ENCODE peak calls at places on chromosomes 7 and 10, in nine cellular contexts. One of them, this sample, is unnamed.

GRCh38 chr10:93894516-93895378 is 969 bp downstream of the SLC35G1 start:
- DNase-seq in K562: peak
- DNase-seq in NCI-H510A: no peak
- DNase-seq in BJ: no peak
- DNase-seq in activated T-cell treated with anti-CD3 and anti-CD28 coated beads, Interleukin-2, amount 50 U/mL, for 72 hours: no peak
- DNase-seq in H4: no peak
- DNase-seq in MCF 10A: peak
- DNase-seq in mucosa of gallbladder: no peak
- DNase-seq in RCC 7860: no peak
- DNase-seq in this sample: no peak

GRCh38 chr7:11847336-11847735 is 15.3 kb upstream of the THSD7A start:
- DNase-seq in H4: no peak
- DNase-seq in RCC 7860: no peak
- DNase-seq in mucosa of gallbladder: no peak
- DNase-seq in K562: no peak
- DNase-seq in MCF 10A: no peak
- DNase-seq in BJ: no peak
- DNase-seq in NCI-H510A: no peak
- DNase-seq in activated T-cell treated with anti-CD3 and anti-CD28 coated beads, Interleukin-2, amount 50 U/mL, for 72 hours: no peak
- DNase-seq in this sample: no peak

GRCh38 chr7:131859162-131859821 is 302.9 kb upstream of the PODXL start:
- DNase-seq in NCI-H510A: no peak
- DNase-seq in activated T-cell treated with anti-CD3 and anti-CD28 coated beads, Interleukin-2, amount 50 U/mL, for 72 hours: peak
- DNase-seq in K562: peak
- DNase-seq in H4: peak
- DNase-seq in mucosa of gallbladder: peak
- DNase-seq in MCF 10A: peak
- DNase-seq in BJ: peak
- DNase-seq in RCC 7860: peak
- DNase-seq in this sample: peak

GRCh38 chr10:38159007-38159406 is 64.9 kb downstream of the ZNF37A start:
- DNase-seq in activated T-cell treated with anti-CD3 and anti-CD28 coated beads, Interleukin-2, amount 50 U/mL, for 72 hours: no peak
- DNase-seq in MCF 10A: no peak
- DNase-seq in NCI-H510A: no peak
- DNase-seq in K562: no peak
- DNase-seq in RCC 7860: no peak
- DNase-seq in BJ: no peak
- DNase-seq in H4: peak
- DNase-seq in mucosa of gallbladder: no peak
- DNase-seq in this sample: no peak

GRCh38 chr10:91856637-91857036 is 52.6 kb downstream of the FGFBP3 start:
- DNase-seq in mucosa of gallbladder: no peak
- DNase-seq in MCF 10A: peak
- DNase-seq in activated T-cell treated with anti-CD3 and anti-CD28 coated beads, Interleukin-2, amount 50 U/mL, for 72 hours: no peak
- DNase-seq in NCI-H510A: no peak
- DNase-seq in BJ: no peak
- DNase-seq in RCC 7860: no peak
- DNase-seq in K562: no peak
- DNase-seq in H4: no peak
- DNase-seq in this sample: no peak

GRCh38 chr7:55127135-55127551 is 108.3 kb downstream of the EGFR start:
- DNase-seq in H4: no peak
- DNase-seq in K562: no peak
- DNase-seq in activated T-cell treated with anti-CD3 and anti-CD28 coated beads, Interleukin-2, amount 50 U/mL, for 72 hours: no peak
- DNase-seq in BJ: no peak
- DNase-seq in NCI-H510A: no peak
- DNase-seq in RCC 7860: no peak
- DNase-seq in MCF 10A: no peak
- DNase-seq in mucosa of gallbladder: no peak
- DNase-seq in this sample: no peak

GRCh38 chr10:35794703-35795102 is 152.6 kb upstream of the FZD8 start:
- DNase-seq in activated T-cell treated with anti-CD3 and anti-CD28 coated beads, Interleukin-2, amount 50 U/mL, for 72 hours: no peak
- DNase-seq in NCI-H510A: no peak
- DNase-seq in RCC 7860: no peak
- DNase-seq in mucosa of gallbladder: no peak
- DNase-seq in K562: no peak
- DNase-seq in MCF 10A: no peak
- DNase-seq in H4: no peak
- DNase-seq in BJ: no peak
- DNase-seq in this sample: no peak

GRCh38 chr10:80487791-80488538 is 33.9 kb downstream of the TSPAN14 start:
- DNase-seq in K562: peak
- DNase-seq in BJ: no peak
- DNase-seq in mucosa of gallbladder: no peak
- DNase-seq in H4: no peak
- DNase-seq in activated T-cell treated with anti-CD3 and anti-CD28 coated beads, Interleukin-2, amount 50 U/mL, for 72 hours: peak
- DNase-seq in RCC 7860: no peak
- DNase-seq in MCF 10A: no peak
- DNase-seq in NCI-H510A: no peak
- DNase-seq in this sample: no peak